ENCODE peak calls at places on chromosomes 5 and 9, in seven cellular contexts. V, Z, X, K, P, F and G are unnamed samples.

GRCh38 chr9:89601306-89601705 is 3.5 kb upstream of the GADD45G start:
- DNase-seq in V (no peak), Z (no peak), X (no peak), K (no peak), P (no peak), F (no peak), G (no peak)

GRCh38 chr9:120698766-120699165 is 15.5 kb downstream of the MEGF9 start:
- DNase-seq in V (no peak), Z (peak), X (peak), K (no peak), P (peak), F (no peak), G (no peak)

GRCh38 chr5:1974081-1974480 is 91.4 kb upstream of the IRX4 start:
- DNase-seq in V (no peak), Z (no peak), X (no peak), K (no peak), P (no peak), F (no peak), G (peak)

GRCh38 chr9:89888677-89889076 is 283.9 kb downstream of the GADD45G start:
- DNase-seq in V (no peak), Z (no peak), X (no peak), K (no peak), P (no peak), F (no peak), G (no peak)

GRCh38 chr9:97220894-97221477 is 86.5 kb upstream of the CCDC180 start:
- DNase-seq in V (peak), Z (no peak), X (no peak), K (no peak), P (no peak), F (no peak), G (no peak)

GRCh38 chr9:133154097-133154989 is 9.4 kb downstream of the GBGT1 start:
- DNase-seq in V (no peak), Z (no peak), X (no peak), K (no peak), P (no peak), F (no peak), G (no peak)

GRCh38 chr5:2761921-2762488 is 10.5 kb upstream of the IRX2 start:
- DNase-seq in V (no peak), Z (no peak), X (peak), K (no peak), P (no peak), F (no peak), G (no peak)

GRCh38 chr9:131320031-131320685 is 30.6 kb downstream of the PLPP7 start:
- DNase-seq in V (no peak), Z (no peak), X (peak), K (no peak), P (no peak), F (no peak), G (no peak)